ENCODE peak calls at places on chromosomes 1 and 21, in nine cellular contexts. G is AG20443; T is BE2C; C is stimulated activated CD4-positive, alpha-beta T cell treated with anti-CD3 and anti-CD28 coated beads, Interleukin-2, amount 100 ng/mL, for 24 hours; X is LoVo; L is progenitor cell of endocrine pancreas; P is cerebellar cortex; K is stromal cell of bone marrow; S is fibroblast of mammary gland. O is an unnamed sample.

GRCh38 chr1:164719676-164720075 is 160.7 kb downstream of the PBX1 start:
- DNase-seq in G (no peak), T (no peak), C (no peak), X (no peak), L (no peak), P (no peak), K (no peak), S (no peak), O (no peak)

GRCh38 chr1:206012086-206012859 is 9.1 kb upstream of the RAB7B start:
- DNase-seq in G (no peak), T (peak; percentile 33), C (peak; percentile 30), X (no peak), L (no peak), P (no peak), K (no peak), S (no peak), O (peak; percentile 61)

GRCh38 chr1:172339840-172340239 is 80.6 kb upstream of the C1orf105 start:
- DNase-seq in G (no peak), T (no peak), C (no peak), X (no peak), L (no peak), P (no peak), K (no peak), S (peak; percentile 30), O (no peak)

GRCh38 chr1:150154143-150154542 is 4.4 kb downstream of the PLEKHO1 start:
- DNase-seq in G (no peak), T (no peak), C (no peak), X (no peak), L (no peak), P (peak; percentile 50), K (no peak), S (peak; percentile 61), O (no peak)

GRCh38 chr1:42951588-42951987 is 7.1 kb downstream of the SLC2A1 start:
- DNase-seq in G (no peak), T (no peak), C (no peak), X (no peak), L (no peak), P (no peak), K (no peak), S (no peak), O (no peak)

GRCh38 chr21:37364722-37365121 is 1.9 kb upstream of the DYRK1A start:
- DNase-seq in G (no peak), T (no peak), C (no peak), X (no peak), L (no peak), P (no peak), K (no peak), S (no peak), O (no peak)

GRCh38 chr1:53987880-53988279 is 30.1 kb downstream of the LDLRAD1 start:
- DNase-seq in G (no peak), T (no peak), C (no peak), X (no peak), L (no peak), P (no peak), K (no peak), S (peak; percentile 14), O (no peak)

GRCh38 chr1:112808861-112809684 is 93.9 kb upstream of the PPM1J start:
- DNase-seq in G (peak; percentile 91), T (peak; percentile 87), C (peak; percentile 71), X (peak; percentile 69), L (peak; percentile 48), P (peak; percentile 72), K (peak; percentile 38), S (peak; percentile 66), O (peak; percentile 85)

GRCh38 chr21:39525601-39526000 is 73.8 kb downstream of the SH3BGR start:
- DNase-seq in G (no peak), T (no peak), C (no peak), X (no peak), L (no peak), P (no peak), K (no peak), S (no peak), O (no peak)

GRCh38 chr21:39984613-39985012 is 117.4 kb downstream of the PCP4 start:
- DNase-seq in G (no peak), T (no peak), C (no peak), X (no peak), L (no peak), P (no peak), K (no peak), S (no peak), O (no peak)

GRCh38 chr1:41240806-41241747 is 1.0 kb downstream of the SCMH1 start:
- DNase-seq in G (peak; percentile 84), T (peak; percentile 58), C (peak; percentile 49), X (peak; percentile 32), L (peak; percentile 42), P (no peak), K (no peak), S (peak; percentile 30), O (peak; percentile 53)

GRCh38 chr1:22323141-22323845 is 128.4 kb upstream of the ZBTB40 start:
- DNase-seq in G (no peak), T (no peak), C (no peak), X (no peak), L (no peak), P (no peak), K (no peak), S (no peak), O (no peak)

GRCh38 chr1:1625404-1625775 is 6.6 kb upstream of the MMP23B start:
- DNase-seq in G (no peak), T (peak; percentile 12), C (no peak), X (no peak), L (no peak), P (no peak), K (no peak), S (no peak), O (no peak)

GRCh38 chr1:150149490-150150453 is at the start of gene PLEKHO1:
- DNase-seq in G (peak; percentile 93), T (peak; percentile 88), C (peak; percentile 86), X (peak; percentile 52), L (peak; percentile 68), P (peak; percentile 62), K (peak; percentile 77), S (peak; percentile 79), O (peak; percentile 87)

GRCh38 chr1:206717237-206717989 is 32.7 kb downstream of the MAPKAPK2 start:
- DNase-seq in G (no peak), T (no peak), C (no peak), X (no peak), L (no peak), P (no peak), K (no peak), S (no peak), O (no peak)

GRCh38 chr1:177864530-177865305 is 105.1 kb downstream of the SEC16B start:
- DNase-seq in G (no peak), T (no peak), C (no peak), X (no peak), L (no peak), P (peak; percentile 0), K (no peak), S (no peak), O (no peak)

GRCh38 chr1:19385869-19386591 is 73.9 kb downstream of the SLC66A1 start:
- DNase-seq in G (peak; percentile 85), T (no peak), C (no peak), X (peak; percentile 7), L (no peak), P (no peak), K (peak; percentile 81), S (peak; percentile 67), O (no peak)

GRCh38 chr1:54168206-54168965 is 15.6 kb upstream of the CDCP2 start:
- DNase-seq in G (no peak), T (no peak), C (no peak), X (no peak), L (no peak), P (no peak), K (no peak), S (no peak), O (no peak)

GRCh38 chr21:39631842-39632577 is 19.3 kb downstream of the B3GALT5 start:
- DNase-seq in G (no peak), T (no peak), C (no peak), X (no peak), L (no peak), P (no peak), K (no peak), S (no peak), O (no peak)

GRCh38 chr1:24393892-24394291 is 19.7 kb downstream of the STPG1 start:
- DNase-seq in G (peak; percentile 82), T (no peak), C (no peak), X (no peak), L (no peak), P (peak; percentile 35), K (peak; percentile 78), S (peak; percentile 85), O (no peak)

GRCh38 chr1:191528275-191528674 is 630.0 kb upstream of the RGS18 start:
- DNase-seq in G (no peak), T (no peak), C (no peak), X (no peak), L (no peak), P (no peak), K (no peak), S (no peak), O (peak; percentile 30)

GRCh38 chr1:170857955-170858354 is 77.4 kb upstream of the MROH9 start:
- DNase-seq in G (no peak), T (no peak), C (no peak), X (no peak), L (no peak), P (no peak), K (no peak), S (no peak), O (no peak)

GRCh38 chr1:58290685-58291372 is 255.7 kb downstream of the OMA1 start:
- DNase-seq in G (peak; percentile 44), T (no peak), C (no peak), X (peak; percentile 37), L (peak; percentile 54), P (no peak), K (no peak), S (peak; percentile 15), O (peak; percentile 76)

GRCh38 chr1:20491866-20492265 is 5.9 kb upstream of the CAMK2N1 start:
- DNase-seq in G (no peak), T (no peak), C (no peak), X (no peak), L (no peak), P (no peak), K (no peak), S (no peak), O (no peak)

GRCh38 chr1:212135166-212135565 is 99.6 kb downstream of the DTL start:
- DNase-seq in G (no peak), T (no peak), C (no peak), X (no peak), L (no peak), P (no peak), K (no peak), S (no peak), O (no peak)

GRCh38 chr1:243345205-243345604 is 89.4 kb downstream of the SDCCAG8 start:
- DNase-seq in G (no peak), T (peak; percentile 31), C (no peak), X (no peak), L (no peak), P (peak; percentile 85), K (no peak), S (peak; percentile 34), O (no peak)

GRCh38 chr1:154304664-154305337 is 16.1 kb upstream of the AQP10 start:
- DNase-seq in G (no peak), T (no peak), C (peak; percentile 58), X (no peak), L (no peak), P (no peak), K (no peak), S (peak; percentile 43), O (no peak)

O was measured in iPS-NIHi11.